ENCODE peak calls at places on chromosomes 7 and 10, in seven cellular contexts. S, B, L, E, Z, X and A are unnamed samples. For H3K4me1, the result is how much of the 10 kb centered on the place peaks cover.

GRCh38 chr7:53504914-53505313 is 469.5 kb downstream of the POM121L12 start:
- DNase-seq in S (no peak), B (no peak), L (no peak), E (no peak), Z (no peak), X (no peak), A (no peak)

GRCh38 chr7:34720289-34720688 is 62.3 kb downstream of the NPSR1 start:
- DNase-seq in S (no peak), B (no peak), L (no peak), E (no peak), Z (no peak), X (no peak), A (no peak)

GRCh38 chr7:1668932-1669485 is 1.1 kb upstream of the ELFN1 start:
- DNase-seq in S (peak), B (no peak), L (no peak), E (peak), Z (no peak), X (peak), A (no peak)

GRCh38 chr7:102875700-102876192 is 37.1 kb upstream of the LRRC17 start:
- DNase-seq in S (peak), B (peak), L (peak), E (peak), Z (peak), X (peak), A (peak)

GRCh38 chr7:63040966-63041610 is 957.6 kb upstream of the ZNF722 start:
- DNase-seq in S (no peak), B (no peak), L (peak), E (no peak), Z (no peak), X (no peak), A (no peak)

GRCh38 chr10:48470115-48470892 is 134.6 kb downstream of the ARHGAP22 start:
- DNase-seq in S (peak), B (no peak), L (no peak), E (peak), Z (peak), X (peak), A (no peak)

GRCh38 chr7:12094365-12094921 is 116.7 kb upstream of the TMEM106B start:
- DNase-seq in S (no peak), B (no peak), L (no peak), E (no peak), Z (no peak), X (peak), A (no peak)

GRCh38 chr10:121070257-121070656 is 219.1 kb downstream of the WDR11 start:
- DNase-seq in S (peak), B (no peak), L (no peak), E (peak), Z (no peak), X (peak), A (peak)

GRCh38 chr7:99459087-99459486 is 6.9 kb downstream of the ATP5MF start:
- DNase-seq in S (no peak), B (no peak), L (no peak), E (peak), Z (no peak), X (peak), A (peak)

GRCh38 chr7:2200584-2200980 is 32.2 kb downstream of the MAD1L1 start:
- DNase-seq in S (no peak), B (no peak), L (no peak), E (peak), Z (no peak), X (no peak), A (no peak)

GRCh38 chr10:132691711-132692153 is 94.2 kb downstream of the NKX6-2 start:
- DNase-seq in S (no peak), B (no peak), L (no peak), E (peak), Z (no peak), X (no peak), A (no peak)

GRCh38 chr10:69662173-69662685 is 32.2 kb downstream of the FAM241B start:
- DNase-seq in S (no peak), B (no peak), L (no peak), E (no peak), Z (peak), X (no peak), A (no peak)

GRCh38 chr7:24740821-24741220 is 16.4 kb downstream of the GSDME start:
- DNase-seq in S (no peak), B (no peak), L (no peak), E (no peak), Z (no peak), X (no peak), A (no peak)

GRCh38 chr7:131016230-131016629 is 282.2 kb upstream of the KLF14 start:
- DNase-seq in S (no peak), B (no peak), L (no peak), E (no peak), Z (no peak), X (no peak), A (peak)

GRCh38 chr10:79176052-79176501 is 107.3 kb downstream of the ZMIZ1 start:
- DNase-seq in S (no peak), B (no peak), L (peak), E (no peak), Z (no peak), X (no peak), A (no peak)

GRCh38 chr7:11185179-11185578 is 211.5 kb downstream of the PHF14 start:
- DNase-seq in S (no peak), B (no peak), L (no peak), E (no peak), Z (no peak), X (peak), A (no peak)

GRCh38 chr7:66186991-66187390 is 18.1 kb upstream of the TPST1 start:
- DNase-seq in S (no peak), B (no peak), L (no peak), E (no peak), Z (no peak), X (no peak), A (no peak)

GRCh38 chr10:50386992-50387735 is 135.8 kb upstream of the ASAH2 start:
- DNase-seq in S (no peak), B (no peak), L (no peak), E (no peak), Z (no peak), X (no peak), A (no peak)

GRCh38 chr10:21441625-21442024 is 83.9 kb downstream of the SKIDA1 start:
- DNase-seq in S (no peak), B (no peak), L (no peak), E (no peak), Z (no peak), X (no peak), A (no peak)

GRCh38 chr7:123650595-123650994 is 5.1 kb upstream of the LMOD2 start:
- DNase-seq in S (no peak), B (no peak), L (no peak), E (no peak), Z (no peak), X (no peak), A (no peak)

GRCh38 chr10:28135258-28135657 is 136.4 kb upstream of the ODAD2 start:
- DNase-seq in S (no peak), B (no peak), L (no peak), E (no peak), Z (no peak), X (peak), A (no peak)

GRCh38 chr10:97689637-97690036 is 2.6 kb upstream of the AVPI1 start:
- DNase-seq in S (no peak), B (no peak), L (peak), E (no peak), Z (peak), X (peak), A (no peak)

GRCh38 chr7:43554423-43554822 is 28.5 kb upstream of the STK17A start:
- DNase-seq in S (no peak), B (no peak), L (no peak), E (no peak), Z (no peak), X (no peak), A (no peak)

GRCh38 chr10:13990392-13990805 is 340.3 kb downstream of the FRMD4A start:
- DNase-seq in S (no peak), B (no peak), L (peak), E (no peak), Z (no peak), X (peak), A (no peak)

GRCh38 chr10:35456175-35456574 is 119.9 kb downstream of the CCNY start:
- DNase-seq in S (no peak), B (no peak), L (no peak), E (no peak), Z (no peak), X (no peak), A (no peak)

GRCh38 chr10:119989966-119990365 is 97.4 kb downstream of the SEC23IP start:
- DNase-seq in S (no peak), B (no peak), L (no peak), E (no peak), Z (no peak), X (no peak), A (no peak)

GRCh38 chr7:66173856-66174255 is 31.3 kb upstream of the TPST1 start:
- DNase-seq in S (no peak), B (no peak), L (no peak), E (no peak), Z (no peak), X (no peak), A (no peak)

GRCh38 chr10:79137826-79138225 is 69.1 kb downstream of the ZMIZ1 start:
- DNase-seq in S (no peak), B (no peak), L (no peak), E (no peak), Z (no peak), X (peak), A (no peak)

GRCh38 chr10:79068203-79068561 is 584 bp upstream of the ZMIZ1 start:
- DNase-seq in S (peak), B (no peak), L (no peak), E (no peak), Z (no peak), X (peak), A (no peak)

GRCh38 chr7:121113288-121113687 is 124.8 kb downstream of the CPED1 start:
- DNase-seq in S (no peak), B (no peak), L (no peak), E (no peak), Z (no peak), X (no peak), A (no peak)

GRCh38 chr7:151477867-151478266 is 37.9 kb upstream of the CRYGN start:
- DNase-seq in S (no peak), B (no peak), L (no peak), E (no peak), Z (no peak), X (no peak), A (no peak)

GRCh38 chr10:32909461-32909860 is 48.6 kb downstream of the ITGB1 start:
- DNase-seq in S (no peak), B (no peak), L (no peak), E (no peak), Z (no peak), X (no peak), A (no peak)

GRCh38 chr10:61986788-61987187 is 85.3 kb downstream of the ARID5B start:
- DNase-seq in S (no peak), B (no peak), L (no peak), E (no peak), Z (no peak), X (no peak), A (no peak)

GRCh38 chr10:61987537-61987936 is 86.0 kb downstream of the ARID5B start:
- DNase-seq in S (no peak), B (no peak), L (no peak), E (no peak), Z (no peak), X (no peak), A (no peak)

GRCh38 chr10:61985715-61986114 is 84.2 kb downstream of the ARID5B start:
- DNase-seq in S (no peak), B (no peak), L (no peak), E (no peak), Z (no peak), X (no peak), A (no peak)

GRCh38 chr10:61984803-61985418 is 83.4 kb downstream of the ARID5B start:
- DNase-seq in S (no peak), B (no peak), L (no peak), E (no peak), Z (no peak), X (no peak), A (no peak)

DNA sequence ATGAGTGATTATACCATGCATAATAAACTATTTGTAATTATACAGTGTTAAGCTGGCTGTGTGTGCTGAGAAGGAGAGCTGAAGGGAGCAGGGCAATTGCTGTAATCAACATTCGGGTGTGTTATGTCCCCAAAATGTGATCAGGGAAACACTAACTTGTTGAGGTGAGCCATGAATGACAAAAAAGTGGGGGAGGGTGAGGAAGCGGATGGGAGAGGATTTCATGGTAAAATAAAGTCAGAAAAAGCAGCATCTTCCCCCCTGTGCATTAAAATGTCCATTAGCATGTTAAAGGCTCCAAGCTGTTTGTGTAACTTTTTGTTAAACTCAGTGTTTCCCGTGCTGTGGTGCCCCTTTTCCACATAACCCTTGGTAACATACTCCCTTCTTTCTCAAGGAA is 84.9 kb downstream of the ARID5B start:
- DNase-seq in S (no peak), B (no peak), L (no peak), E (no peak), Z (no peak), X (no peak), A (no peak)
- H3K4me1 ChIP-seq in S (under half), B (under half), L (under half), E (under half), Z (under half), X (under half), A (under half)

DNA sequence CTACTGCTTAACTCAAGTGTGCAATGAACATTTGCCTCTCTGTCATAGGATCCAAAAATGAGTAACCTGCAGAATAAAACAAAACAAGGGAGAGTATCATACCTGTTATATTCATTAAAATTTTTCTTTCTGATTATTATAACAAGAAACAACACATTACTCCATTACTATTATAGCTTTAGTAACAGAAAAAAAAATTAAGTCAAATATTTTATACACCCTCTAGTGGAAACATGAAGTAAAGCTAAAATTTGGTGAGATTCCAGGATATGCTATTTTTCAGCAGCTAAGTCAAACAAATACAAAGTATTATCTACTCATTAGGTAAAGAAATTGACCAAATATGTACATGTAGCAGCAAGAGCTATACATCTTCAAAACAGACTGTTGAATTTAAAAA is 56.3 kb downstream of the PDZD8 start:
- DNase-seq in S (no peak), B (no peak), L (no peak), E (no peak), Z (no peak), X (peak), A (no peak)
- H3K4me1 ChIP-seq in S (under half), B (under half), L (under half), E (under half), Z (under half), X (under half), A (under half)

GRCh38 chr7:155809332-155809946 is 2.8 kb downstream of the SHH start:
- DNase-seq in S (no peak), B (no peak), L (no peak), E (no peak), Z (peak), X (no peak), A (no peak)
- H3K4me1 ChIP-seq in S (under half), B (under half), L (under half), E (under half), Z (half or more), X (under half), A (half or more)

GRCh38 chr10:74837750-74838149 is 11.3 kb downstream of the KAT6B start:
- DNase-seq in S (no peak), B (no peak), L (no peak), E (no peak), Z (no peak), X (no peak), A (no peak)
- H3K4me1 ChIP-seq in S (under half), B (under half), L (under half), E (under half), Z (under half), X (under half), A (under half)

GRCh38 chr7:70586822-70587221 is 545.1 kb upstream of the GALNT17 start:
- DNase-seq in S (no peak), B (no peak), L (no peak), E (no peak), Z (no peak), X (no peak), A (no peak)
- H3K4me1 ChIP-seq in S (half or more), B (under half), L (under half), E (under half), Z (under half), X (under half), A (under half)

GRCh38 chr7:73721237-73721848 is 1.9 kb upstream of the STX1A start:
- DNase-seq in S (no peak), B (no peak), L (peak), E (no peak), Z (peak), X (no peak), A (no peak)
- H3K4me1 ChIP-seq in S (under half), B (under half), L (under half), E (under half), Z (under half), X (under half), A (under half)

GRCh38 chr7:75914655-75915415 is at the start of gene POR:
- DNase-seq in S (peak), B (peak), L (peak), E (peak), Z (peak), X (peak), A (peak)
- H3K4me1 ChIP-seq in S (under half), B (under half), L (under half), E (under half), Z (under half), X (under half), A (half or more)